ENCODE peak calls at places on chromosomes 5 and 9, in nine cellular contexts. I is H54; C is fibroblast of lung; L is hypothalamus; G is glomerular endothelial cell; K is naive thymus-derived CD4-positive, alpha-beta T cell; R is stimulated activated CD4-positive, alpha-beta T cell treated with anti-CD3 and anti-CD28 coated beads, Interleukin-2, amount 100 ng/mL, for 48 hours; J is AG10803; D is GM12892. N is an unnamed sample.

GRCh38 chr9:21119093-21119770 is 22.4 kb downstream of the IFNW1 start:
- DNase-seq in K (no peak), C (no peak), L (no peak), G (no peak), J (no peak), D (no peak), R (no peak), I (no peak), N (no peak)

GRCh38 chr5:122153230-122153629 is 23.9 kb downstream of the ZNF474 start:
- DNase-seq in J (peak), K (no peak), C (peak), I (no peak), R (no peak), L (no peak), G (no peak), D (no peak), N (no peak)

GRCh38 chr5:73093943-73094342 is 26.4 kb upstream of the TMEM171 start:
- DNase-seq in D (no peak), G (no peak), I (no peak), J (peak), R (no peak), K (no peak), L (no peak), C (peak), N (no peak)

GRCh38 chr5:114949001-114949400 is 220.7 kb downstream of the TRIM36 start:
- DNase-seq in I (no peak), C (no peak), L (no peak), G (no peak), K (no peak), D (no peak), R (no peak), J (no peak), N (no peak)

GRCh38 chr9:137987244-137988030 is 109.9 kb downstream of the CACNA1B start:
- DNase-seq in L (no peak), D (no peak), I (peak), J (peak), G (no peak), R (no peak), C (no peak), K (no peak), N (no peak)

GRCh38 chr5:129768715-129769114 is 20.8 kb downstream of the MINAR2 start:
- DNase-seq in I (no peak), R (no peak), L (no peak), K (no peak), D (no peak), J (no peak), G (no peak), C (no peak), N (no peak)

GRCh38 chr9:130193531-130194405 is 21.6 kb downstream of the NCS1 start:
- DNase-seq in D (no peak), I (no peak), L (no peak), R (no peak), J (no peak), K (no peak), C (no peak), G (no peak), N (no peak)

GRCh38 chr9:127361561-127361960 is 35.4 kb upstream of the SLC2A8 start:
- DNase-seq in D (no peak), G (no peak), K (no peak), J (no peak), C (no peak), R (no peak), I (no peak), L (no peak), N (no peak)

GRCh38 chr5:33936004-33936380 is 194 bp upstream of the RXFP3 start:
- DNase-seq in C (peak), L (no peak), D (peak), G (no peak), I (no peak), K (peak), J (peak), R (peak), N (peak)

GRCh38 chr5:157971466-157972324 is 112.8 kb upstream of the CLINT1 start:
- DNase-seq in R (no peak), C (peak), G (no peak), L (no peak), D (no peak), K (no peak), I (no peak), J (peak), N (peak)

GRCh38 chr5:96149546-96149945 is 187.9 kb upstream of the ELL2 start:
- DNase-seq in J (peak), L (no peak), D (no peak), C (peak), R (no peak), K (no peak), G (no peak), I (no peak), N (peak)

GRCh38 chr5:72956324-72957140 is 691 bp downstream of the FCHO2 start:
- DNase-seq in L (peak), C (peak), R (peak), J (peak), G (no peak), D (peak), K (peak), I (peak), N (no peak)

GRCh38 chr9:92974161-92974661 is 26.9 kb downstream of the FGD3 start:
- DNase-seq in L (no peak), I (no peak), G (no peak), R (no peak), J (no peak), D (no peak), C (no peak), K (no peak), N (no peak)

GRCh38 chr9:94874316-94874715 is 147.8 kb downstream of the AOPEP start:
- DNase-seq in G (no peak), D (no peak), R (no peak), K (no peak), C (peak), I (no peak), J (peak), L (no peak), N (no peak)

GRCh38 chr5:14086261-14086660 is 56.9 kb upstream of the TRIO start:
- DNase-seq in R (no peak), J (peak), G (no peak), D (no peak), L (no peak), K (no peak), I (no peak), C (peak), N (no peak)

GRCh38 chr9:76107487-76107886 is 217.0 kb downstream of the PCSK5 start:
- DNase-seq in G (no peak), L (no peak), R (no peak), J (peak), C (peak), I (no peak), D (no peak), K (no peak), N (no peak)

GRCh38 chr5:149439899-149440655 is 61.0 kb upstream of the IL17B start:
- DNase-seq in J (no peak), G (no peak), L (no peak), I (peak), C (peak), K (no peak), D (no peak), R (no peak), N (no peak)

GRCh38 chr9:6870650-6871477 is 113.1 kb downstream of the KDM4C start:
- DNase-seq in D (no peak), I (no peak), R (no peak), G (no peak), J (no peak), K (no peak), L (no peak), C (no peak), N (no peak)

GRCh38 chr9:68733021-68733405 is 28.0 kb downstream of the PIP5K1B start:
- DNase-seq in R (no peak), K (no peak), D (no peak), L (no peak), J (no peak), I (no peak), G (no peak), C (no peak), N (no peak)

GRCh38 chr5:174806729-174807128 is 82.3 kb downstream of the MSX2 start:
- DNase-seq in G (no peak), J (no peak), K (no peak), I (no peak), R (no peak), L (no peak), C (no peak), D (no peak), N (no peak)

GRCh38 chr5:53350991-53351770 is 129.2 kb upstream of the FST start:
- DNase-seq in J (no peak), L (no peak), K (no peak), G (no peak), C (no peak), I (no peak), R (no peak), D (no peak), N (no peak)

GRCh38 chr9:100066539-100066938 is 32.3 kb downstream of the ERP44 start:
- DNase-seq in L (no peak), K (no peak), C (no peak), I (no peak), R (no peak), D (no peak), J (peak), G (no peak), N (peak)

GRCh38 chr9:129270205-129270604 is 92.1 kb upstream of the IER5L start:
- DNase-seq in K (peak), R (peak), I (no peak), J (no peak), G (no peak), L (no peak), C (no peak), D (peak), N (no peak)

GRCh38 chr5:88524941-88525340 is 256.3 kb upstream of the TMEM161B start:
- DNase-seq in C (no peak), I (no peak), L (no peak), D (no peak), G (no peak), J (no peak), R (no peak), K (no peak), N (no peak)

GRCh38 chr9:114424126-114424525 is 36.3 kb upstream of the AKNA start:
- DNase-seq in R (no peak), L (no peak), K (no peak), J (no peak), G (no peak), D (no peak), C (no peak), I (no peak), N (no peak)

GRCh38 chr5:111820072-111820471 is 63.1 kb upstream of the NREP start:
- DNase-seq in C (no peak), I (no peak), D (no peak), K (no peak), L (no peak), G (no peak), R (no peak), J (no peak), N (no peak)

GRCh38 chr5:91848453-91848852 is 465.3 kb upstream of the ARRDC3 start:
- DNase-seq in K (no peak), C (peak), L (no peak), D (no peak), G (no peak), J (peak), I (peak), R (no peak), N (no peak)

GRCh38 chr5:33761139-33761538 is 130.7 kb downstream of the ADAMTS12 start:
- DNase-seq in I (no peak), R (no peak), G (no peak), K (no peak), L (no peak), J (peak), D (no peak), C (peak), N (no peak)

GRCh38 chr9:121944741-121945191 is 148.3 kb downstream of the TTLL11 start:
- DNase-seq in R (no peak), L (no peak), D (no peak), C (peak), J (peak), K (no peak), G (no peak), I (peak), N (peak)

GRCh38 chr5:3612561-3613175 is 17.0 kb downstream of the IRX1 start:
- DNase-seq in K (no peak), D (no peak), L (no peak), R (no peak), C (peak), J (peak), I (no peak), G (no peak), N (no peak)

GRCh38 chr9:137461663-137462395 is 2.7 kb upstream of the NSMF start:
- DNase-seq in R (peak), K (peak), I (no peak), D (peak), G (no peak), C (no peak), L (no peak), J (peak), N (no peak)

GRCh38 chr9:14312721-14313377 is 1.1 kb downstream of the NFIB start:
- DNase-seq in L (no peak), J (no peak), C (peak), R (no peak), G (no peak), K (no peak), D (no peak), I (no peak), N (no peak)

N was measured in AG09319.